ENCODE peak calls at places on chromosome 9, in six cellular contexts. K, A, I, T, W and E are unnamed samples.

GRCh38 chr9:99831857-99832557 is 10.3 kb downstream of the NR4A3 start:
- DNase-seq in K (no peak), I (no peak), W (no peak), T (no peak), A (no peak), E (no peak)

GRCh38 chr9:106859957-106860715 is 2.8 kb upstream of the ZNF462 start:
- DNase-seq in K (no peak), W (no peak), I (no peak), A (no peak), T (no peak), E (no peak)

GRCh38 chr9:134723491-134723890 is 81.9 kb downstream of the COL5A1 start:
- DNase-seq in T (no peak), A (no peak), W (no peak), I (no peak), K (no peak), E (no peak)

GRCh38 chr9:72586388-72587160 is 65.2 kb downstream of the TMC1 start:
- DNase-seq in I (peak; percentile 7), K (no peak), A (no peak), T (no peak), W (no peak), E (no peak)

GRCh38 chr9:22052376-22052945 is 43.4 kb upstream of the CDKN2B start:
- DNase-seq in K (no peak), I (no peak), W (no peak), T (peak; percentile 38), A (peak; percentile 23), E (no peak)

GRCh38 chr9:93148721-93149120 is 14.7 kb upstream of the NINJ1 start:
- DNase-seq in W (no peak), T (no peak), A (no peak), I (no peak), K (no peak), E (no peak)

GRCh38 chr9:93258419-93258817 is 74.5 kb downstream of the WNK2 start:
- DNase-seq in I (no peak), K (no peak), W (no peak), A (no peak), T (no peak), E (no peak)

GRCh38 chr9:3963266-3964019 is 336.4 kb downstream of the GLIS3 start:
- DNase-seq in I (no peak), K (no peak), T (peak; percentile 28), A (no peak), W (no peak), E (no peak)

GRCh38 chr9:137924761-137925369 is 47.3 kb downstream of the CACNA1B start:
- DNase-seq in A (no peak), T (no peak), W (no peak), I (no peak), K (no peak), E (no peak)

GRCh38 chr9:108477538-108478006 is 378.2 kb downstream of the ACTL7B start:
- DNase-seq in A (no peak), K (no peak), W (no peak), I (no peak), T (peak; percentile 56), E (no peak)

GRCh38 chr9:129270903-129271431 is 92.9 kb upstream of the IER5L start:
- DNase-seq in T (no peak), I (no peak), W (peak; percentile 57), K (no peak), A (peak; percentile 70), E (no peak)

GRCh38 chr9:69083321-69083720 is 47.8 kb downstream of the FXN start:
- DNase-seq in T (no peak), K (no peak), I (no peak), A (no peak), W (no peak), E (no peak)

GRCh38 chr9:71725590-71726338 is 42.5 kb downstream of the CEMIP2 start:
- DNase-seq in I (peak; percentile 15), W (no peak), T (peak; percentile 45), A (no peak), K (no peak), E (no peak)

GRCh38 chr9:134670851-134671281 is 29.3 kb downstream of the COL5A1 start:
- DNase-seq in K (no peak), W (no peak), I (no peak), A (no peak), T (no peak), E (no peak)